ENCODE peak calls at places on chromosome 5, in five cellular contexts. D, C, A, T and E are unnamed samples.
A peak's percentile ranks its signal among the peaks of the same experiment; 100 is the strongest.

GRCh38 chr5:72280655-72281069 is 39.4 kb downstream of the MRPS27 start:
- DNase-seq in D (no peak), C (no peak), A (peak; percentile 63), T (no peak), E (no peak)

GRCh38 chr5:140672455-140673186 is 755 bp downstream of the DND1 start:
- DNase-seq in D (no peak), C (peak; percentile 30), A (no peak), T (peak; percentile 55), E (no peak)

GRCh38 chr5:80600943-80601693 is 31.0 kb upstream of the ANKRD34B start:
- DNase-seq in D (no peak), C (no peak), A (no peak), T (no peak), E (no peak)

GRCh38 chr5:175321927-175322532 is 122.0 kb downstream of the DRD1 start:
- DNase-seq in D (no peak), C (no peak), A (peak; percentile 36), T (no peak), E (no peak)

GRCh38 chr5:125295405-125295872 is 549.0 kb upstream of the ZNF608 start:
- DNase-seq in D (no peak), C (no peak), A (no peak), T (no peak), E (no peak)

GRCh38 chr5:168106008-168106761 is 185.3 kb upstream of the WWC1 start:
- DNase-seq in D (no peak), C (no peak), A (peak; percentile 8), T (no peak), E (no peak)

GRCh38 chr5:376951-377325 is 55.4 kb downstream of the AHRR start:
- DNase-seq in D (no peak), C (no peak), A (no peak), T (no peak), E (peak; percentile 54)

GRCh38 chr5:62315376-62316049 is 9.5 kb downstream of the KIF2A start:
- DNase-seq in D (no peak), C (no peak), A (no peak), T (no peak), E (no peak)

GRCh38 chr5:80960531-80961375 is 590 bp downstream of the RASGRF2 start:
- DNase-seq in D (no peak), C (peak; percentile 32), A (peak; percentile 47), T (peak; percentile 55), E (no peak)

GRCh38 chr5:10632110-10632903 is 68.4 kb downstream of the ANKRD33B start:
- DNase-seq in D (no peak), C (no peak), A (no peak), T (peak; percentile 80), E (peak; percentile 72)

GRCh38 chr5:143435207-143435657 is 31.7 kb upstream of the NR3C1 start:
- DNase-seq in D (no peak), C (no peak), A (no peak), T (peak; percentile 66), E (peak; percentile 32)

GRCh38 chr5:90096415-90097081 is 313.0 kb downstream of the CETN3 start:
- DNase-seq in D (no peak), C (peak; percentile 23), A (peak; percentile 62), T (no peak), E (no peak)

GRCh38 chr5:109688647-109688998 is 1.1 kb upstream of the MAN2A1 start:
- DNase-seq in D (no peak), C (no peak), A (no peak), T (peak; percentile 66), E (no peak)

GRCh38 chr5:172325452-172325851 is 41.9 kb upstream of the UBTD2 start:
- DNase-seq in D (no peak), C (no peak), A (no peak), T (no peak), E (no peak)

GRCh38 chr5:15500326-15500958 is 462 bp downstream of the FBXL7 start:
- DNase-seq in D (peak; percentile 41), C (peak; percentile 64), A (peak; percentile 32), T (peak; percentile 49), E (peak; percentile 92)

GRCh38 chr5:34585601-34586104 is 70.5 kb upstream of the RAI14 start:
- DNase-seq in D (no peak), C (no peak), A (peak; percentile 97), T (no peak), E (no peak)

GRCh38 chr5:29697786-29698414 is 1495.6 kb upstream of the CDH6 start:
- DNase-seq in D (no peak), C (no peak), A (peak; percentile 12), T (no peak), E (no peak)

GRCh38 chr5:9288234-9288633 is 257.6 kb downstream of the SEMA5A start:
- DNase-seq in D (peak; percentile 25), C (no peak), A (no peak), T (no peak), E (no peak)

GRCh38 chr5:88450239-88450638 is 181.6 kb upstream of the TMEM161B start:
- DNase-seq in D (no peak), C (no peak), A (no peak), T (no peak), E (no peak)

GRCh38 chr5:51347704-51348103 is 35.5 kb upstream of the ISL1 start:
- DNase-seq in D (no peak), C (no peak), A (peak; percentile 8), T (no peak), E (no peak)

GRCh38 chr5:56310711-56311204 is 77.6 kb upstream of the ANKRD55 start:
- DNase-seq in D (no peak), C (peak; percentile 38), A (no peak), T (no peak), E (no peak)

GRCh38 chr5:131394128-131394527 is 130.3 kb downstream of the CDC42SE2 start:
- DNase-seq in D (no peak), C (no peak), A (no peak), T (no peak), E (no peak)

GRCh38 chr5:123304777-123305316 is 118.4 kb downstream of the CEP120 start:
- DNase-seq in D (no peak), C (no peak), A (no peak), T (no peak), E (no peak)

GRCh38 chr5:75078035-75078434 is 25.7 kb upstream of the GCNT4 start:
- DNase-seq in D (no peak), C (no peak), A (no peak), T (no peak), E (no peak)

GRCh38 chr5:93620487-93621339 is 37.7 kb downstream of the NR2F1 start:
- DNase-seq in D (peak; percentile 51), C (peak; percentile 54), A (peak; percentile 80), T (peak; percentile 83), E (peak; percentile 87)

GRCh38 chr5:167152561-167152960 is 1138.9 kb upstream of the WWC1 start:
- DNase-seq in D (no peak), C (no peak), A (no peak), T (no peak), E (no peak)

DNA sequence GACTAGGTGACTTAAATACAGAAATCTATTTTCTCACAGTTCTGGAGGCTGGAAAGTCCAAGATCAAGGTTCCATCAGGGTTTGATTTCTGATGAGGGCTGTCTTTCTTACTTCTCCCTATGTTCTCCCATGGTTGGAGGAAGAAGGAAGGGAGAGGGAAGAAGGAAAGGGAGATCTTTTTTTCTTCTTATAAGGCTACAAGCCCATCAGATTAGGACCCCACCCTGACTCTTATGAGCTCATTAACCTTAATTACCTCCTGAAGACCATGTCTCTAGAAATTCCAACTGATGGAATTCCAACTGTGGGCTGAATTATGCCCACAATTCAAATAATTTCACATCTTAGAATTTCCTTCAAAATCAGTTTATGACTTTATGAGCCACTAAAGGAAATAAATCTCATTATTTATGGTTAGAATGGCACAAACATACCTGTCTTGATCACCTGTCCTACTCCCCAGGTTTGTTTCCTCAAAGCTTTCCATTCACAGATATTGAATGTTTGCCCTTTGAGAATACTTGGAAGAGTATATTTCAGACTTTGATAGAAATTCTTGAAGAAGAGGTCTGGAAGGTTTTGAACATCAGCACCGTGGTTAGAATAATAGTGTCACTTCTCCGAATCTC is 7.6 kb downstream of the PPWD1 start:
- DNase-seq in D (no peak), C (no peak), A (no peak), T (no peak), E (no peak)
- TF ChIP-seq CTCF in D (no peak), C (no peak), A (no peak), T (no peak), E (no peak)

DNA sequence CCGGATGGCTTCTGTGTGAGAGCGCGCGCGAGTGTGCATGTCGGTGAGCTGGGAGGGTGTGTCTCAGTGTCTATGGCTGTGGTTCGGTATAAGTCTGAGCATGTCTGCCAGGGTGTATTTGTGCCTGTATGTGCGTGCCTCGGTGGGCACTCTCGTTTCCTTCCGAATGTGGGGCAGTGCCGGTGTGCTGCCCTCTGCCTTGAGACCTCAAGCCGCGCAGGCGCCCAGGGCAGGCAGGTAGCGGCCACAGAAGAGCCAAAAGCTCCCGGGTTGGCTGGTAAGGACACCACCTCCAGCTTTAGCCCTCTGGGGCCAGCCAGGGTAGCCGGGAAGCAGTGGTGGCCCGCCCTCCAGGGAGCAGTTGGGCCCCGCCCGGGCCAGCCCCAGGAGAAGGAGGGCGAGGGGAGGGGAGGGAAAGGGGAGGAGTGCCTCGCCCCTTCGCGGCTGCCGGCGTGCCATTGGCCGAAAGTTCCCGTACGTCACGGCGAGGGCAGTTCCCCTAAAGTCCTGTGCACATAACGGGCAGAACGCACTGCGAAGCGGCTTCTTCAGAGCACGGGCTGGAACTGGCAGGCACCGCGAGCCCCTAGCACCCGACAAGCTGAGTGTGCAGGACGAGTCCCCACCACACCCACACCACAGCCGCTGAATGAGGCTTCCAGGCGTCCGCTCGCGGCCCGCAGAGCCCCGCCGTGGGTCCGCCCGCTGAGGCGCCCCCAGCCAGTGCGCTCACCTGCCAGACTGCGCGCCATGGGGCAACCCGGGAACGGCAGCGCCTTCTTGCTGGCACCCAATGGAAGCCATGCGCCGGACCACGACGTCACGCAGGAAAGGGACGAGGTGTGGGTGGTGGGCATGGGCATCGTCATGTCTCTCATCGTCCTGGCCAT is at the start of gene ADRB2:
- DNase-seq in D (peak; percentile 78), C (peak; percentile 82), A (peak; percentile 90), T (peak; percentile 97), E (peak; percentile 99)
- TF ChIP-seq POLR2A in D (peak; percentile 68), C (peak; percentile 94), A (peak; percentile 84), T (peak; percentile 63), E (peak; percentile 85)

GRCh38 chr5:6703791-6704190 is 9.4 kb upstream of the TENT4A start:
- DNase-seq in D (no peak), C (no peak), A (no peak), T (no peak), E (no peak)

GRCh38 chr5:6702633-6703032 is 10.6 kb upstream of the TENT4A start:
- DNase-seq in D (no peak), C (no peak), A (no peak), T (no peak), E (peak; percentile 18)

GRCh38 chr5:6705959-6706358 is 7.3 kb upstream of the TENT4A start:
- DNase-seq in D (no peak), C (no peak), A (no peak), T (no peak), E (no peak)

GRCh38 chr5:6704361-6704851 is 8.8 kb upstream of the TENT4A start:
- DNase-seq in D (no peak), C (peak; percentile 83), A (no peak), T (no peak), E (peak; percentile 72)

GRCh38 chr5:6705088-6705487 is 8.1 kb upstream of the TENT4A start:
- DNase-seq in D (no peak), C (no peak), A (no peak), T (no peak), E (no peak)
- H3K4me3 ChIP-seq in D (no peak overlapping the region), C (no peak overlapping the region), A (no peak overlapping the region), T (no peak overlapping the region), E (no peak overlapping the region)

DNA sequence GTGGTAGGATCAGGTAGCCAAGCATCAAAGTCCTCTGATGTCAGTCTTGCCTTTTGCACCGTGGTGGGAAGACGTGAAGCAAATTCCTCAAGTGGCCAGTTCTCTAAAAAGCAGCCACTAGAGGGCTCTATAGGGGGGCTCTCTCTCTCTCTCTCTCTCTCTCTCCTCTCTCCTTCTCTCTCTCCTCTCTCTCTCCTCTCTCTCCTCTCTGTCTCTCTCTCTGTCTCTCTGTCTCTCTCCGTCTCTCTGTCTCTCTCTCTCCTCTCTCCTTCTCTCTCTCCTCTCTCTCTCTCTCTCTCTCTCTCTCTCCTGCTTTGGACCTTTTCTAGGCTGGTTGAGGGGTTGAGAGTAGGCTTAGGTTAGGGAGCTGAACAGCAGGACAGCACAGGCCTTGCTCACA is 13.9 kb upstream of the OSMR start:
- DNase-seq in D (no peak), C (no peak), A (peak; percentile 66), T (no peak), E (no peak)
- TF ChIP-seq CTCF in D (peak; percentile 99), C (peak; percentile 24), A (peak; percentile 50), T (no peak), E (no peak)